ENCODE peak calls at places on chromosomes 5 and 9, in five cellular contexts. M is GM12878, G is K562, F is HepG2, Z is SK-N-SH. V is an unnamed sample.

GRCh38 chr5:174431504-174431903 is 292.9 kb upstream of the MSX2 start:
- DNase-seq in M (no peak), G (no peak), F (no peak), Z (no peak), V (no peak)

GRCh38 chr5:126575644-126576043 is 19.4 kb downstream of the ALDH7A1 start:
- DNase-seq in M (no peak), G (no peak), F (no peak), Z (no peak), V (no peak)

GRCh38 chr5:150516011-150516410 is 8.1 kb downstream of the NDST1 start:
- DNase-seq in M (no peak), G (peak), F (peak), Z (peak), V (no peak)

GRCh38 chr9:114216081-114216480 is 60.7 kb downstream of the COL27A1 start:
- DNase-seq in M (no peak), G (no peak), F (no peak), Z (peak), V (peak)

GRCh38 chr9:131397100-131397790 is 3.4 kb downstream of the PRRC2B start:
- DNase-seq in M (no peak), G (peak), F (no peak), Z (no peak), V (no peak)

GRCh38 chr5:132090107-132090506 is 16.5 kb downstream of the CSF2 start:
- DNase-seq in M (no peak), G (no peak), F (no peak), Z (no peak), V (no peak)

GRCh38 chr5:58751222-58751621 is 168.3 kb downstream of the RAB3C start:
- DNase-seq in M (no peak), G (no peak), F (no peak), Z (peak), V (no peak)

GRCh38 chr9:22238809-22239684 is 207.6 kb upstream of the DMRTA1 start:
- DNase-seq in M (no peak), G (no peak), F (peak), Z (no peak), V (peak)

GRCh38 chr5:127660048-127660733 is 11.3 kb downstream of the CTXN3 start:
- DNase-seq in M (no peak), G (no peak), F (no peak), Z (no peak), V (no peak)

GRCh38 chr5:53362521-53362941 is 117.9 kb upstream of the FST start:
- DNase-seq in M (no peak), G (no peak), F (no peak), Z (no peak), V (no peak)

GRCh38 chr5:109830955-109831502 is 141.3 kb downstream of the MAN2A1 start:
- DNase-seq in M (no peak), G (no peak), F (no peak), Z (no peak), V (no peak)

GRCh38 chr5:60538955-60539866 is 160.8 kb downstream of the DEPDC1B start:
- DNase-seq in M (no peak), G (no peak), F (no peak), Z (no peak), V (no peak)
- TF ChIP-seq FOXM1 in M (no peak), G (no peak), F (no peak), Z (no peak), V (no peak)

GRCh38 chr5:43570487-43571158 is 13.7 kb upstream of the PAIP1 start:
- DNase-seq in M (no peak), G (no peak), F (no peak), Z (no peak), V (no peak)

GRCh38 chr5:43571237-43571636 is 14.4 kb upstream of the PAIP1 start:
- DNase-seq in M (no peak), G (no peak), F (no peak), Z (no peak), V (no peak)

GRCh38 chr5:43573058-43573457 is 16.2 kb upstream of the PAIP1 start:
- DNase-seq in M (no peak), G (no peak), F (no peak), Z (no peak), V (no peak)

GRCh38 chr5:43569236-43569635 is 12.4 kb upstream of the PAIP1 start:
- DNase-seq in M (no peak), G (no peak), F (no peak), Z (no peak), V (no peak)

DNA sequence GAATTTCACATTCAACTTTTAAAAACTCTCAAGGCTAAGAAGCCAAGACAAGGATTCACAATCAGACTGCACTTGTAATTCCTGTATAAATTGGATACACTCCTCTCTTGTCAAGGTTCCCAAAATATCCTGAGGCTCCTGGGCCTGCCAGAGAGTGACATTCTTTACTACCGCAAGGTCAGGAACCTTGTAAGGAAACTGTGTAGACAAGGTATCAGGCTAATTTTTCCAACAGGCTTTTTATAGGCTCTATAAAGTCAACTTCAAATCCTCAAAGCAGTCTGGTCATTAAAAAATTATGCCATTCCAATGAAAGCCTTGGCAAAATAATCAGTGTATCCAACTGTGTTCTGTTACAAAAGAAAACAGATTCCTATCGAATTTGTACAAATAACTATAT is 15.5 kb upstream of the PAIP1 start:
- DNase-seq in M (no peak), G (no peak), F (no peak), Z (no peak), V (no peak)
- TF ChIP-seq FOXM1 in M (no peak), G (no peak), F (no peak), Z (no peak), V (no peak)

GRCh38 chr9:129703667-129704355 is 38.4 kb downstream of the PRRX2 start:
- DNase-seq in M (no peak), G (no peak), F (no peak), Z (no peak), V (no peak)
- TF ChIP-seq FOXM1 in M (no peak), G (no peak), F (no peak), Z (no peak), V (no peak)

DNA sequence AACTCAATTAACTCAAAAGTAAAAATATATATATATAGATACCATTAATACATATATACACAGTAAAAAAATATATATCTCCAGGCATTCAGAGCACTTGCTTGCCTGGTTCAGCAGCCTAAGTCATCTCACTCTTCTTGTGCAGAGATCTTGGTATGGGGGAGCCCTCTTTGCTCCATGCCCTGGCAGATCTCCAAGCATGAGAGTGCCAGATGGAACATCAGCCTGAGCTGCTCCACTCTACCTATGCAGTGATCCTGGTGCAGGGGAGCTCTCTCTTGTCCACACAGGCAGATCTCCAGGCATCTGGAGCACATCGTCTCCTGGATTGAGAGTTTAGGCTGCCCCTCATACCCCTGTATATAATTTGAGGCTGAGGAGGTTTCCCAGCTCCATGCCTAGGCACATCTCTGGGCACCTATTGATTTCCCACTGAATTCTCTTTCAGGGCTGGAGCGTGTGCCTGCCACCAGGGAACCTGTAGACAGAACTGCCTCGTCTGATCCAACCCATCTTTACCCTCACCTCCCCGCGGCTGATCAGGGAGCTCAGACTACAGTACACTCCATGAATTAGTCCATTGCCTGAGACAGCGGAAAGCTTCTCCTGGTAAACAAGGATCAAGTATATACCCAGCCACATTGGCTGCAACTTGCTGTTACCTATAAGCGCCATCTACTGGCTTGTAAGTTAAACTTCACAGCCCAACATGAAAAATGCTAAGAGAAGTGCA is 342.4 kb upstream of the GRIA1 start:
- DNase-seq in M (no peak), G (no peak), F (peak), Z (peak), V (peak)
- TF ChIP-seq FOXM1 in M (no peak), G (no peak), F (no peak), Z (no peak), V (no peak)

GRCh38 chr5:111408817-111409216 is 103.5 kb downstream of the STARD4 start:
- DNase-seq in M (no peak), G (no peak), F (no peak), Z (no peak), V (no peak)

GRCh38 chr5:111407562-111407961 is 104.8 kb downstream of the STARD4 start:
- DNase-seq in M (no peak), G (no peak), F (no peak), Z (no peak), V (no peak)

GRCh38 chr5:111401906-111402305 is 110.4 kb downstream of the STARD4 start:
- DNase-seq in M (no peak), G (no peak), F (no peak), Z (no peak), V (no peak)

GRCh38 chr5:111399113-111399512 is 113.2 kb downstream of the STARD4 start:
- DNase-seq in M (no peak), G (no peak), F (no peak), Z (no peak), V (no peak)

GRCh38 chr5:111404270-111404769 is 108.0 kb downstream of the STARD4 start:
- DNase-seq in M (no peak), G (no peak), F (peak), Z (no peak), V (no peak)
- TF ChIP-seq FOXM1 in M (no peak), G (no peak), F (no peak), Z (no peak), V (no peak)

DNA sequence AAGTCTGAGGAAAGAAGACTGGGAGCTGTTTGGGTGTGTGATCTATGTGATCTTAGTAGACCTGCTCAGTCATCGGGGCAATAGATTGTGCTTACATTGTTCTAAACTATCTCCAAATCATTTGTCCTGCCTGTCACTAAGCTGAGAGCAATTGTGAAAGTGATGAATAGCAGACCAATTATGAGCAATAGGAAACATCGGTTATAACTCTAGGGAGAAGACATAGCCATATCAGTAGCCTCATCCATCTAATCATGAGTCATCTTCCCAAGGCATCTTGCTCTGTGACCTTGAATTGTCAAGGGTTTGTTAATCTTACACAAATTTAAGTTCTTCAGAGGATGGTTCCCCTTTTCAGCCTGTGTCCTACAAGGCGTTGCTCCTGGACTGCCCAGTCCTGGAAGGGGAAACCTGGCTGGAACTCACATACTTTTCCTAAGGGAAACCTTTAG is 54.1 kb upstream of the TRIM32 start:
- DNase-seq in M (no peak), G (no peak), F (no peak), Z (no peak), V (no peak)
- TF ChIP-seq FOXM1 in M (no peak), G (no peak), F (no peak), Z (no peak), V (no peak)

DNA sequence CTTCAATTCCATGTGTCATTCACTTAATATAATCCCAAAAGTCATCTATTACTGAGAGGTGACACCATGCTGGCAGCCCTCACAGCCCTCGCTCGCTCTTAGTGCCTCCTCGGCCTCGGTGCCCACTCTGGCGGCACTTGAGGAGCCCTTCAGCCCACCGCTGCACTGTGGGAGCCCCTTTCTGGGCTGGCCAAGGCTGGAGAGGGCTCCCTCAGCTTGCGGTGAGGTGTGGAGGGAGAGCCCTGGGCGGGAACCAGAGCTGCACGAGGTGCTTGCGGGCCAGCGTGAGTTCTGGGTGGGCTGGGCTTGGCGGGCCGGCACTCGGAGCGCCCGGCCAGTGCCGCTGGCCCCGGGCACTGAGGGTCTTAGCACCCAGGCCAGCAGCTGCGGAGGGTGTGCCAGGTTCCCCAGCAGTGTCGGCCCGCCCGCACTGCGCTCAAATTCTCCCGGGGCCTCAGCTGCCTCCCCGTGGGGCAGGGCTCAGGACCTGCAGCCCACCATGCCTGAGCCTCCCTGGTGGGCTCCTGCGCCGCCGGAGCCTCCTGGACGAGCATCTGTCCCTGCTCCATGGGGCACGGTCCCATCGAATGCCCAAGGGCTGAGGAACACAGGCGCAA is 374.1 kb downstream of the ELAVL2 start:
- DNase-seq in M (no peak), G (no peak), F (no peak), Z (no peak), V (no peak)
- TF ChIP-seq FOXM1 in M (no peak), G (no peak), F (no peak), Z (no peak), V (no peak)